ENCODE peak calls at places on chromosomes 12 and 14, in four cellular contexts. Q is ascending aorta, R is left lung, A is hepatocyte. G is an unnamed sample.

GRCh38 chr12:70831538-70831937 is 89.0 kb downstream of the PTPRR start:
- DNase-seq in Q (no peak), R (no peak), A (peak; percentile 41), G (no peak)

GRCh38 chr12:127888948-127889347 is 378.0 kb upstream of the TMEM132C start:
- DNase-seq in Q (no peak), R (no peak), A (no peak), G (no peak)

GRCh38 chr14:45271858-45272537 is 19.0 kb upstream of the MIS18BP1 start:
- DNase-seq in Q (no peak), R (no peak), A (no peak), G (no peak)

GRCh38 chr14:81323621-81324400 is 76.3 kb downstream of the STON2 start:
- DNase-seq in Q (no peak), R (peak; percentile 69), A (peak; percentile 81), G (no peak)

GRCh38 chr12:127588224-127588623 is 678.7 kb upstream of the TMEM132C start:
- DNase-seq in Q (peak; percentile 88), R (no peak), A (no peak), G (no peak)

GRCh38 chr12:10873374-10873773 is 10.7 kb downstream of the PRH1 start:
- DNase-seq in Q (no peak), R (no peak), A (no peak), G (no peak)

GRCh38 chr12:63013302-63013701 is 78.4 kb upstream of the PPM1H start:
- DNase-seq in Q (no peak), R (no peak), A (no peak), G (no peak)

GRCh38 chr12:47773858-47774580 is 981 bp downstream of the SLC48A1 start:
- DNase-seq in Q (no peak), R (no peak), A (no peak), G (no peak)

GRCh38 chr14:20530771-20531571 is 25.6 kb downstream of the RNASE10 start:
- DNase-seq in Q (peak; percentile 83), R (peak; percentile 72), A (peak; percentile 85), G (peak; percentile 51)

GRCh38 chr14:103002578-103003350 is 54.6 kb downstream of the CDC42BPB start:
- DNase-seq in Q (no peak), R (no peak), A (no peak), G (no peak)

GRCh38 chr12:51913071-51914033 is 6.0 kb downstream of the ACVRL1 start:
- DNase-seq in Q (no peak), R (no peak), A (no peak), G (no peak)

GRCh38 chr12:4308334-4308960 is 12.6 kb upstream of the TIGAR start:
- DNase-seq in Q (no peak), R (no peak), A (no peak), G (no peak)

GRCh38 chr12:20492251-20492728 is 124.0 kb downstream of the PDE3A start:
- DNase-seq in Q (peak; percentile 70), R (no peak), A (no peak), G (no peak)

GRCh38 chr12:96177013-96177412 is 17.2 kb upstream of the ELK3 start:
- DNase-seq in Q (no peak), R (no peak), A (no peak), G (peak; percentile 20)

GRCh38 chr14:88983755-88984154 is 159.3 kb downstream of the TTC8 start:
- DNase-seq in Q (no peak), R (no peak), A (peak; percentile 32), G (no peak)

GRCh38 chr12:45423931-45424330 is 208.0 kb downstream of the ANO6 start:
- DNase-seq in Q (no peak), R (no peak), A (no peak), G (no peak)

GRCh38 chr14:79809849-79810612 is 401.3 kb downstream of the DIO2 start:
- DNase-seq in Q (no peak), R (no peak), A (peak; percentile 23), G (no peak)

GRCh38 chr12:27585739-27586265 is 61.8 kb downstream of the PPFIBP1 start:
- DNase-seq in Q (no peak), R (no peak), A (no peak), G (no peak)

GRCh38 chr14:87409401-87409800 is 583.6 kb downstream of the GALC start:
- DNase-seq in Q (no peak), R (no peak), A (no peak), G (no peak)

GRCh38 chr12:52261211-52261484 is 13.3 kb upstream of the KRT86 start:
- DNase-seq in Q (no peak), R (no peak), A (no peak), G (no peak)

GRCh38 chr12:91811481-91812287 is 334.0 kb downstream of the BTG1 start:
- DNase-seq in Q (peak; percentile 85), R (peak; percentile 52), A (peak; percentile 74), G (peak; percentile 76)

GRCh38 chr12:109604902-109605536 is 31.4 kb downstream of the MVK start:
- DNase-seq in Q (no peak), R (no peak), A (no peak), G (no peak)

GRCh38 chr12:110846615-110847566 is at the start of gene CCDC63:
- DNase-seq in Q (peak; percentile 75), R (peak; percentile 89), A (peak; percentile 79), G (peak; percentile 3)

GRCh38 chr14:69037790-69038448 is 58.8 kb upstream of the ACTN1 start:
- DNase-seq in Q (no peak), R (no peak), A (no peak), G (no peak)

GRCh38 chr14:69039287-69039628 is 60.2 kb upstream of the ACTN1 start:
- DNase-seq in Q (no peak), R (no peak), A (no peak), G (no peak)

GRCh38 chr14:69040343-69040742 is 61.2 kb upstream of the ACTN1 start:
- DNase-seq in Q (no peak), R (no peak), A (no peak), G (no peak)

GRCh38 chr14:69036757-69037506 is 57.8 kb upstream of the ACTN1 start:
- DNase-seq in Q (no peak), R (peak; percentile 25), A (no peak), G (no peak)

GRCh38 chr14:69038449-69039286 is 59.6 kb upstream of the ACTN1 start:
- DNase-seq in Q (no peak), R (no peak), A (peak; percentile 66), G (no peak)
- H3K27ac ChIP-seq in Q (peak overlapping the region; percentile 95), R (no peak overlapping the region), A (peak overlapping the region; percentile 73), G (no peak overlapping the region)

GRCh38 chr14:98174031-98174430 is 1098.0 kb downstream of the BCL11B start:
- DNase-seq in Q (no peak), R (no peak), A (no peak), G (no peak)
- H3K9me3 ChIP-seq in Q (no peaks in the 10 kb centered on the region), R (no peaks in the 10 kb centered on the region), A (no peaks in the 10 kb centered on the region), G (no peaks in the 10 kb centered on the region)

GRCh38 chr14:106528717-106529116 is 1002.3 kb downstream of the TMEM121 start:
- DNase-seq in Q (no peak), R (no peak), A (no peak), G (no peak)

GRCh38 chr14:106530031-106530422 is 1003.6 kb downstream of the TMEM121 start:
- DNase-seq in Q (no peak), R (no peak), A (no peak), G (no peak)

GRCh38 chr14:106530423-106531107 is 1004.2 kb downstream of the TMEM121 start:
- DNase-seq in Q (no peak), R (no peak), A (no peak), G (peak; percentile 43)
- TF ChIP-seq CTCF in Q (no peak), R (no peak), A (no peak), G (peak; percentile 21)

GRCh38 chr12:53887881-53888280 is 50.8 kb upstream of the HOXC13 start:
- DNase-seq in Q (no peak), R (no peak), A (no peak), G (no peak)
- H3K27ac ChIP-seq in Q (no peak overlapping the region), R (no peak overlapping the region), A (no peak overlapping the region), G (no peak overlapping the region)

GRCh38 chr12:34349673-34349961 is 327.3 kb downstream of the ALG10 start:
- DNase-seq in Q (no peak), R (no peak), A (no peak), G (no peak)
- H3K9me3 ChIP-seq in Q (peaks cover 11% of the 10 kb centered on the region), R (no peaks in the 10 kb centered on the region), A (no peaks in the 10 kb centered on the region), G (peaks cover 30% of the 10 kb centered on the region)

GRCh38 chr12:81615031-81615430 is 144.1 kb downstream of the PPFIA2 start:
- DNase-seq in Q (no peak), R (no peak), A (no peak), G (no peak)

DNA sequence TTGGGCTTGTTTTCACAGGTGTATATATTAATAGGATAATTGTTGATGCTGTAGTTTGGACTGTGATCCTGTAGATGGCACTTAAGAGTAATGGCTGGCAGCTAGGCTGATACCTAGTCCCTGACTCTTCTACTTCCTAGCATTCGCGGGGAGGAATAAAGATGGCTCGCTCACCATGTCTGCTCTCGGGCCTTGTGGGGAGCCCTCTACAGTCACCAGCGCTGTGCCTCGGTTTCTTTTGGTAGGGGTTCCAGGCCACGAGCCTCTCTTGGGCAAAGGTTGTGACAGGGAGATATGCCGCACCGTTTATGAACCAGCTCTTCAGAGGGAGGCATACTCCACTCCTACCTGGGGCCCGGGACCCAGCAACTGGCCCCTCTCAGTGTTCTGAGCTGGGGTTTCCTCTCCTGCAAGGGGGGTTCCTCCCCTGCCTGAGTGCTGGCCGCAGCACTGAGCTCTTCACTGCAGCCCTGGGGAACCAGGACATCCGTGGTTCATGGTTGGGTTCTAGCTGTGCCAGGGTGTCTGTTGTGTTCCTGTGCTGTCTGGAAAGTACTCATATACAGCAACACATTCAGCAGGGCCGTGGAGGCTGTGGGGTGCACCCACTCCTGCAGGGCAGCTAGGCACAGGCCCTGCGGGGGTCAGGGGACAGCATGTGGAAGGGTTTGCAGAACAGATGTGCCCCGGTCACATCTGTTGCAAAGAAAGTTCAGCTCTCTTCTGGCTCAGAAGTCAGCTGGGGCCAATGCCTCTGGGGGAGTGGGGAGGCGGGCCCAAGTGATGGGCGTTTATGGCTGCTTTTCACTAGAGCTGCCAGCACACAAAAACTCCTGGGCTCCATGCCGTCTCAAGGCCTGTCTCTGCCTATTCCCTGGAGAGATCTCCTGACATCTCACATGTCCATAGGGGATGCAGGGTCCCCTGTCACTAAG is 147.9 kb downstream of the PPFIA2 start:
- DNase-seq in Q (no peak), R (peak; percentile 33), A (peak; percentile 23), G (no peak)
- TF ChIP-seq CTCF in Q (no peak), R (no peak), A (peak; percentile 22), G (no peak)

GRCh38 chr14:91284791-91285548 is 40.5 kb upstream of the GPR68 start:
- DNase-seq in Q (no peak), R (no peak), A (no peak), G (no peak)

GRCh38 chr14:91281346-91281745 is 36.8 kb upstream of the GPR68 start:
- DNase-seq in Q (no peak), R (no peak), A (no peak), G (no peak)

GRCh38 chr14:91283666-91284065 is 39.2 kb upstream of the GPR68 start:
- DNase-seq in Q (no peak), R (no peak), A (no peak), G (no peak)

GRCh38 chr14:91284146-91284790 is 39.8 kb upstream of the GPR68 start:
- DNase-seq in Q (no peak), R (no peak), A (peak; percentile 61), G (no peak)

DNA sequence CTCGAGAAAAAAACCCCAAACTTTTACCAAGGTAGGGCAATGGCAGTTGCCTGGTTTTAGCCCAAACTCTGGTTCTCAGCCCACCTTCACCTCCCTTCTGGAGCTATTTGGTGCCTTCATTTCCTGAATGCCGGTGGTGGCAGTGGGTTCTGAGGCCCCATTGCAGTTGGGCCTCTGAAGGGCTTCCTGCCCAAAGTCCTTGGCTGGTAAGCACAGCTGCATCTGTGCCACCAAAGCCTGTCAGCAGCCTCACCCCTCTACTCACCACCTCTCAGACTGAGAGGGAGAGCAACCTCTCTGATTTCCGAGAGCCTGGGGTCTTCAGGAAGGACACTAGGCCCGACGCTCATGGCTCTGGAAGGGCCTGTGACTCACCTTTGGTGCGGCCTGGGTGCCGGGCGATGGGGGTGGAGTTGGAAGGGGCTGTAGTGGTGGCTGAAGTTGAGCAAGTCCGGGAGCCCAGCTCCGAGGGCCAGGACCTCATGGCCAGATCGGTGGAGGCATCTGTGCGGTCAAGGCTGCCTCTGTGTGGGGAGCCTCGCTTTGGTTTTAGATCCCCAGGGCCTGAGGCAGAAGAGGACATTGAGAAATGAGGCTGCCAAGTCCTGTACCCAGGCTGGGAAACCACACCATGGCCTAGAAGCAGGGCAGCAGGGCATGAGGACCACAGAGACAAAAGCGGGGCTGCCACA is 38.6 kb upstream of the GPR68 start:
- DNase-seq in Q (no peak), R (no peak), A (no peak), G (no peak)
- H3K27ac ChIP-seq in Q (no peak overlapping the region), R (no peak overlapping the region), A (no peak overlapping the region), G (no peak overlapping the region)

G was measured in CD4-positive, alpha-beta T cell.